ENCODE peak calls at places on chromosomes 13 and 19, in four cellular contexts. One of them, this sample, is unnamed.

GRCh38 chr13:113729329-113730019 is 29.6 kb upstream of the TMEM255B start:
- DNase-seq in IMR-90: no peak
- DNase-seq in H9: no peak
- DNase-seq in H1: no peak
- DNase-seq in this sample: no peak

GRCh38 chr19:18510216-18510615 is 11.7 kb downstream of the ELL start:
- DNase-seq in IMR-90: no peak
- DNase-seq in H9: no peak
- DNase-seq in H1: no peak
- DNase-seq in this sample: no peak

GRCh38 chr13:106349080-106349841 is 186.2 kb downstream of the EFNB2 start:
- DNase-seq in IMR-90: peak; percentile 34
- DNase-seq in H9: peak; percentile 56
- DNase-seq in H1: peak; percentile 57
- DNase-seq in this sample: peak; percentile 79

GRCh38 chr19:39951686-39952085 is 17.3 kb upstream of the FCGBP start:
- DNase-seq in IMR-90: peak; percentile 61
- DNase-seq in H9: no peak
- DNase-seq in H1: no peak
- DNase-seq in this sample: no peak

GRCh38 chr19:30237146-30237545 is 135.0 kb upstream of the ZNF536 start:
- DNase-seq in IMR-90: no peak
- DNase-seq in H9: no peak
- DNase-seq in H1: no peak
- DNase-seq in this sample: peak; percentile 28

GRCh38 chr19:47284324-47284899 is 9.7 kb downstream of the INAFM1 start:
- DNase-seq in IMR-90: peak; percentile 68
- DNase-seq in H9: no peak
- DNase-seq in H1: peak; percentile 60
- DNase-seq in this sample: peak; percentile 61

GRCh38 chr13:79909664-79910063 is 428.7 kb downstream of the NDFIP2 start:
- DNase-seq in IMR-90: no peak
- DNase-seq in H9: no peak
- DNase-seq in H1: no peak
- DNase-seq in this sample: no peak

GRCh38 chr13:79281335-79281734 is 124.7 kb downstream of the RBM26 start:
- DNase-seq in IMR-90: no peak
- DNase-seq in H9: peak; percentile 73
- DNase-seq in H1: peak; percentile 53
- DNase-seq in this sample: peak; percentile 82

GRCh38 chr19:31255863-31256600 is 93.2 kb downstream of the TSHZ3 start:
- DNase-seq in IMR-90: no peak
- DNase-seq in H9: no peak
- DNase-seq in H1: peak; percentile 33
- DNase-seq in this sample: no peak

GRCh38 chr13:67049744-67050143 is 180.4 kb downstream of the PCDH9 start:
- DNase-seq in IMR-90: no peak
- DNase-seq in H9: no peak
- DNase-seq in H1: no peak
- DNase-seq in this sample: no peak

GRCh38 chr19:35044317-35045117 is 3.0 kb downstream of the HPN start:
- DNase-seq in IMR-90: peak; percentile 43
- DNase-seq in H9: peak; percentile 75
- DNase-seq in H1: peak; percentile 95
- DNase-seq in this sample: peak; percentile 72

GRCh38 chr13:94154362-94154761 is 325.1 kb downstream of the DCT start:
- DNase-seq in IMR-90: peak; percentile 35
- DNase-seq in H9: no peak
- DNase-seq in H1: no peak
- DNase-seq in this sample: peak; percentile 51

GRCh38 chr19:2123682-2124387 is 27.1 kb downstream of the IZUMO4 start:
- DNase-seq in IMR-90: no peak
- DNase-seq in H9: peak; percentile 70
- DNase-seq in H1: peak; percentile 86
- DNase-seq in this sample: peak; percentile 49

GRCh38 chr19:33678796-33679195 is 57.0 kb downstream of the CHST8 start:
- DNase-seq in IMR-90: no peak
- DNase-seq in H9: no peak
- DNase-seq in H1: no peak
- DNase-seq in this sample: no peak

GRCh38 chr13:59494560-59494970 is 669.2 kb downstream of the DIAPH3 start:
- DNase-seq in IMR-90: peak; percentile 81
- DNase-seq in H9: no peak
- DNase-seq in H1: no peak
- DNase-seq in this sample: no peak

GRCh38 chr13:50255639-50256038 is 240.4 kb downstream of the KCNRG start:
- DNase-seq in IMR-90: no peak
- DNase-seq in H9: no peak
- DNase-seq in H1: no peak
- DNase-seq in this sample: no peak

GRCh38 chr19:41882568-41883462 is at the start of gene ARHGEF1:
- DNase-seq in IMR-90: no peak
- DNase-seq in H9: no peak
- DNase-seq in H1: peak; percentile 66
- DNase-seq in this sample: no peak

GRCh38 chr19:12864721-12865715 is 16.2 kb downstream of the DNASE2 start:
- DNase-seq in IMR-90: no peak
- DNase-seq in H9: no peak
- DNase-seq in H1: no peak
- DNase-seq in this sample: no peak

GRCh38 chr19:35843676-35844481 is 8.4 kb downstream of the NPHS1 start:
- DNase-seq in IMR-90: no peak
- DNase-seq in H9: peak; percentile 96
- DNase-seq in H1: peak; percentile 93
- DNase-seq in this sample: peak; percentile 78

GRCh38 chr19:44635581-44636438 is 7.9 kb upstream of the PVR start:
- DNase-seq in IMR-90: peak; percentile 63
- DNase-seq in H9: no peak
- DNase-seq in H1: no peak
- DNase-seq in this sample: no peak

GRCh38 chr19:7415163-7415856 is 66.6 kb downstream of the ARHGEF18 start:
- DNase-seq in IMR-90: peak; percentile 86
- DNase-seq in H9: no peak
- DNase-seq in H1: no peak
- DNase-seq in this sample: no peak

GRCh38 chr13:80841346-80841882 is 500.5 kb upstream of the SPRY2 start:
- DNase-seq in IMR-90: no peak
- DNase-seq in H9: no peak
- DNase-seq in H1: no peak
- DNase-seq in this sample: no peak

GRCh38 chr13:86051134-86052103 is 252.2 kb upstream of the SLITRK6 start:
- DNase-seq in IMR-90: no peak
- DNase-seq in H9: no peak
- DNase-seq in H1: no peak
- DNase-seq in this sample: peak; percentile 13

GRCh38 chr13:77740931-77741586 is 43.6 kb downstream of the SLAIN1 start:
- DNase-seq in IMR-90: no peak
- DNase-seq in H9: no peak
- DNase-seq in H1: no peak
- DNase-seq in this sample: no peak

GRCh38 chr19:18478545-18479311 is 40.8 kb upstream of the ISYNA1 start:
- DNase-seq in IMR-90: peak; percentile 94
- DNase-seq in H9: no peak
- DNase-seq in H1: no peak
- DNase-seq in this sample: peak; percentile 84

GRCh38 chr13:48068952-48069351 is 26.0 kb downstream of the MED4 start:
- DNase-seq in IMR-90: no peak
- DNase-seq in H9: no peak
- DNase-seq in H1: no peak
- DNase-seq in this sample: no peak

GRCh38 chr13:69389899-69390298 is 717.7 kb upstream of the ATXN8OS start:
- DNase-seq in IMR-90: no peak
- DNase-seq in H9: no peak
- DNase-seq in H1: no peak
- DNase-seq in this sample: no peak

GRCh38 chr19:46494936-46495788 is 505 bp downstream of the PNMA8B start:
- DNase-seq in IMR-90: no peak
- DNase-seq in H9: peak; percentile 46
- DNase-seq in H1: peak; percentile 62
- DNase-seq in this sample: no peak

GRCh38 chr13:79295906-79296564 is 110.0 kb downstream of the RBM26 start:
- DNase-seq in IMR-90: peak; percentile 11
- DNase-seq in H9: no peak
- DNase-seq in H1: no peak
- DNase-seq in this sample: no peak

GRCh38 chr13:66543780-66544179 is 686.4 kb downstream of the PCDH9 start:
- DNase-seq in IMR-90: no peak
- DNase-seq in H9: peak; percentile 37
- DNase-seq in H1: no peak
- DNase-seq in this sample: peak; percentile 45

GRCh38 chr19:49224856-49225255 is 67.3 kb downstream of the TRPM4 start:
- DNase-seq in IMR-90: peak; percentile 57
- DNase-seq in H9: peak; percentile 87
- DNase-seq in H1: peak; percentile 78
- DNase-seq in this sample: peak; percentile 84

GRCh38 chr13:110420626-110421025 is 113.5 kb downstream of the COL4A2 start:
- DNase-seq in IMR-90: no peak
- DNase-seq in H9: no peak
- DNase-seq in H1: no peak
- DNase-seq in this sample: no peak

GRCh38 chr13:110419391-110419791 is 112.3 kb downstream of the COL4A2 start:
- DNase-seq in IMR-90: no peak
- DNase-seq in H9: no peak
- DNase-seq in H1: no peak
- DNase-seq in this sample: no peak

GRCh38 chr13:110418944-110419343 is 111.9 kb downstream of the COL4A2 start:
- DNase-seq in IMR-90: no peak
- DNase-seq in H9: no peak
- DNase-seq in H1: no peak
- DNase-seq in this sample: no peak

GRCh38 chr13:110421061-110421460 is 114.0 kb downstream of the COL4A2 start:
- DNase-seq in IMR-90: no peak
- DNase-seq in H9: no peak
- DNase-seq in H1: no peak
- DNase-seq in this sample: no peak

GRCh38 chr13:110419946-110420345 is 112.9 kb downstream of the COL4A2 start:
- DNase-seq in IMR-90: no peak
- DNase-seq in H9: no peak
- DNase-seq in H1: no peak
- DNase-seq in this sample: no peak
- H3K56ac ChIP-seq in IMR-90: no peak overlapping the region
- H3K56ac ChIP-seq in H9: no peak overlapping the region
- H3K56ac ChIP-seq in H1: no peak overlapping the region
- H3K56ac ChIP-seq in this sample: no peak overlapping the region

DNA sequence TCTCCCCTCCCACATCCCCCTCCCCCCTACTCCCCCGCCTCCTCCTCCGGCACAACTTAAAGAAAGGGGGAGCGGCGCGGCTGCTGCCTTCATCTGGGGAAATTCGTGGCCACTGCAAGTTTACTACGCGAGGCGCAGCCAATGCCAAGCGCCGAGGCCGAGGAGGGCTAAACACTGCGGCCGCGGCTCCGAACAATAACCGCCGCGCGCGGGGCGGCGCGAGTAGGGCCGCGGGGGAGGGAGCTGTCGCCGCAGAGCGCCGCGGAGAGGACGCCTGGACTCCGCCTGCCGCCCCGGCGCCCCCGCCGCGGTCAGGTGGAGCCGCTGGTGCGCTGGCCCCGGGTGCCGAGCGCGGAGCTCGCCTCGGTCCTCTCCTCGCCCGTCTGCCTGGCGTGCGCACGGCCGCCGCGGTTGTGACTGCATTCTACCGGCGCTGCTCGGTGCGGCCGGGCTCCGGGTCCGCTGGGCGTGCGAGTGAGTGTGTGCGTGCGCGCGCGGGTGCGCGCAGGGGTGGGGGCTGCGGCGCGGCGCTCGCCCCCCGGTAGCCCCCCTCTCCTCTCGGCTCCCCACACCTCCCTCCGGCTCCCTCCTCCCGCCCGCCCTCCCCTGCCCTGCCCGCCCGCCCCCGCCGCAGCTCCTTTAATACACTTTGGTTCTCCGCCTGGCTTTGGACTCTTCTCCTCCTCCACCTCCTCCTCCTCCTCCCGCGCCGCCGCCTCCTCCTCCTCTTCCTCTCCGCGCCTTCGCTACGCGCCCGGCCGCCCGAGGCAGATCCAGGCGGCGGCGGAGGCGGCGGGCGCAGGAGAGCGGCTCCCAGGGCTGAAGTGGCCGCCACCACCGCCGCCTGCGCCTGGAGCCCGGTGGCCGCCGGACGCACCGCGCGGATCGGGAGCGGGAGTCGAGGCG is at the start of gene ZIC2:
- DNase-seq in IMR-90: no peak
- DNase-seq in H9: peak; percentile 85
- DNase-seq in H1: peak; percentile 83
- DNase-seq in this sample: peak; percentile 96
- H2BK5ac ChIP-seq in IMR-90: no peak within 1 kb of the TSS
- H2BK5ac ChIP-seq in H9: no peak within 1 kb of the TSS
- H2BK5ac ChIP-seq in H1: peak within 1 kb of the TSS; percentile 98
- H2BK5ac ChIP-seq in this sample: peak within 1 kb of the TSS; percentile 97

GRCh38 chr13:45063261-45063870 is 56.9 kb upstream of the GTF2F2 start:
- DNase-seq in IMR-90: peak; percentile 63
- DNase-seq in H9: no peak
- DNase-seq in H1: no peak
- DNase-seq in this sample: no peak
- H3K27ac ChIP-seq in IMR-90: no peak overlapping the region
- H3K27ac ChIP-seq in H9: no peak overlapping the region
- H3K27ac ChIP-seq in H1: no peak overlapping the region
- H3K27ac ChIP-seq in this sample: no peak overlapping the region

GRCh38 chr13:107811233-107811632 is 404.1 kb downstream of the LIG4 start:
- DNase-seq in IMR-90: no peak
- DNase-seq in H9: no peak
- DNase-seq in H1: no peak
- DNase-seq in this sample: no peak

GRCh38 chr13:107807306-107808073 is 407.8 kb downstream of the LIG4 start:
- DNase-seq in IMR-90: no peak
- DNase-seq in H9: no peak
- DNase-seq in H1: no peak
- DNase-seq in this sample: no peak

GRCh38 chr13:107808388-107808787 is 406.9 kb downstream of the LIG4 start:
- DNase-seq in IMR-90: peak; percentile 62
- DNase-seq in H9: no peak
- DNase-seq in H1: no peak
- DNase-seq in this sample: no peak

GRCh38 chr13:107809125-107809524 is 406.2 kb downstream of the LIG4 start:
- DNase-seq in IMR-90: peak; percentile 52
- DNase-seq in H9: no peak
- DNase-seq in H1: no peak
- DNase-seq in this sample: no peak

GRCh38 chr13:107812013-107812412 is 403.3 kb downstream of the LIG4 start:
- DNase-seq in IMR-90: no peak
- DNase-seq in H9: no peak
- DNase-seq in H1: no peak
- DNase-seq in this sample: no peak
- H3K56ac ChIP-seq in IMR-90: no peak overlapping the region
- H3K56ac ChIP-seq in H9: no peak overlapping the region
- H3K56ac ChIP-seq in H1: no peak overlapping the region
- H3K56ac ChIP-seq in this sample: no peak overlapping the region

This sample was measured in mesendoderm.